ENCODE peak calls at places on chromosomes 12 and 14, in four cellular contexts. G is neural progenitor cell, R is PC-3, W is GM23338. Q is an unnamed sample. For H4K20me1, the result is how much of the 10 kb centered on the place peaks cover.

GRCh38 chr12:56190695-56191155 is 1.4 kb upstream of the SMARCC2 start:
- DNase-seq in R (no peak), W (peak), G (peak), Q (peak)

GRCh38 chr14:92589213-92589852 is 75.8 kb downstream of the RIN3 start:
- DNase-seq in W (peak), R (peak), G (peak), Q (peak)

GRCh38 chr12:93098077-93098476 is 169.0 kb upstream of the EEA1 start:
- DNase-seq in R (peak), G (peak), W (peak), Q (peak)

GRCh38 chr12:47574252-47575021 is 131.4 kb downstream of the RPAP3 start:
- DNase-seq in R (no peak), W (no peak), G (no peak), Q (no peak)

GRCh38 chr14:94650806-94651805 is 38.9 kb downstream of the SERPINA3 start:
- DNase-seq in R (no peak), G (no peak), W (no peak), Q (no peak)

GRCh38 chr12:49553512-49554088 is 14.3 kb downstream of the MCRS1 start:
- DNase-seq in W (peak), R (peak), G (peak), Q (peak)

GRCh38 chr14:105627701-105628100 is 101.3 kb downstream of the TMEM121 start:
- DNase-seq in G (no peak), R (no peak), W (no peak), Q (no peak)

GRCh38 chr12:6772331-6772695 is at the start of gene LAG3:
- DNase-seq in G (no peak), R (no peak), W (no peak), Q (no peak)

GRCh38 chr14:50272498-50272897 is 39.5 kb downstream of the L2HGDH start:
- DNase-seq in R (peak), W (no peak), G (no peak), Q (peak)

GRCh38 chr14:91728616-91729183 is 3.2 kb downstream of the CATSPERB start:
- DNase-seq in R (no peak), G (no peak), W (no peak), Q (peak)

GRCh38 chr14:74241611-74242005 is 2.4 kb downstream of the VSX2 start:
- DNase-seq in R (no peak), G (no peak), W (no peak), Q (no peak)
- TF ChIP-seq EZH2 in R (no peak), G (peak), W (peak), Q (peak)

GRCh38 chr12:124477109-124477915 is 90.1 kb downstream of the NCOR2 start:
- DNase-seq in R (no peak), G (no peak), W (no peak), Q (no peak)

GRCh38 chr12:124472690-124473279 is 94.6 kb downstream of the NCOR2 start:
- DNase-seq in G (no peak), R (no peak), W (no peak), Q (no peak)

GRCh38 chr12:124474709-124475108 is 92.7 kb downstream of the NCOR2 start:
- DNase-seq in R (no peak), W (no peak), G (no peak), Q (peak)

GRCh38 chr12:124476011-124476400 is 91.4 kb downstream of the NCOR2 start:
- DNase-seq in R (no peak), W (no peak), G (no peak), Q (no peak)

DNA sequence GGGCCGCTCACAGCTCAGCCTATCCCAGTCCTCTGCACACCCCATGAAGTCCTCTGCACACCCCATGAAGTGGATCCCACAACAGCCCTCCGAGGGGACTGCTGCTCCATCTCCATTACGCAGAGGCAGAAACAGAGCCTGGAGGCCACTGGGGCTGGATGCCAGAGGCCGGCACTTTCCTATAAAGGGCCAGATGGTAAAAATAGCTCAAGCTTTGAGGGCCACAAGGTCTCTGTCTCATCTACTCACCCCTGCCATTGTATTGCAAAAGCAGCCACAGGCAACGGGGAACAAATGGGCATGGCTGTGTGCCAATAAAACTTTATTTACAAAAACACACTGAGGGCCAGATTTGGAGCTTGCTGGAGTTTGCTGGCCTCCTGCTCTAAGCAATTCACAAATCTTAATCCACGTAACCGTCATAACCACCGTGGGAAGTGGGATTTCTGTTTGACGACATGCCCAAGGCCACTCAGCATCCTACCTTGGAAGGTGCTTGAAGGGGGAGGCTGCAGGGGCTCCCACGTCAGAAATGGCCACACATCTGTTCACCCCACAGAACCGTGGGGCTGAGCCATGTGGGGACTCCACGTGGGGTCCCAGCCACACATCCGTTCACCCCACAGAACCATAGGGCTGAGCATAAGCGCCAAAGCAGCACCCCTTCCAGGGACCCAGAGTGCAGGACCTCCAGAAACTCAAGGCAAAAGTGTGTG is 92.0 kb downstream of the NCOR2 start:
- DNase-seq in W (no peak), R (no peak), G (no peak), Q (no peak)
- H4K20me1 ChIP-seq in W (under half), R (under half), G (under half), Q (under half)

GRCh38 chr14:42918615-42919014 is 1311.9 kb downstream of the LRFN5 start:
- DNase-seq in W (no peak), G (no peak), R (no peak), Q (no peak)

GRCh38 chr14:42927313-42927712 is 1320.6 kb downstream of the LRFN5 start:
- DNase-seq in G (no peak), W (no peak), R (peak), Q (no peak)

DNA sequence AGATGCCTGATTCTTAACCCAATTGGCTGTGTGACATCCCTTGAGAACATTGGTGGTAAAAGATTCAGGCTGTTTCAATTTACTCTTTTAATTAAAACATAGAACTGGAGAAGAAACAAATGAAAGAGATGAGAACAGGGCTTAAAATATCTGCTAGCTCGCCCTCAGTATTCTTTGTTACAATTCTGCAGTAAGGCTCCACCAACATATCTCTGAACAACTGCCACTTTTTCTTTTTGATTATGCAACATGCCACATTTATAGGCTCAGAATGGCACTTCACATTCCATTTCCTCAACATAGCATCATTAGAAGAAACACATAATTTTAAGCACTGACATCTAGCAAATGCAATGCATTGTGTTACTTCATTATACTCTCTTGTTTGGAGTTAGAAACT is 1315.2 kb downstream of the LRFN5 start:
- DNase-seq in W (no peak), R (no peak), G (no peak), Q (no peak)
- TF ChIP-seq EZH2phosphoT487 in W (no peak), R (no peak), G (no peak), Q (no peak)

GRCh38 chr12:54000105-54000773 is at the start of gene HOXC9:
- DNase-seq in G (no peak), R (no peak), W (no peak), Q (peak)
- TF ChIP-seq EZH2 in G (peak), R (no peak), W (peak), Q (no peak)

DNA sequence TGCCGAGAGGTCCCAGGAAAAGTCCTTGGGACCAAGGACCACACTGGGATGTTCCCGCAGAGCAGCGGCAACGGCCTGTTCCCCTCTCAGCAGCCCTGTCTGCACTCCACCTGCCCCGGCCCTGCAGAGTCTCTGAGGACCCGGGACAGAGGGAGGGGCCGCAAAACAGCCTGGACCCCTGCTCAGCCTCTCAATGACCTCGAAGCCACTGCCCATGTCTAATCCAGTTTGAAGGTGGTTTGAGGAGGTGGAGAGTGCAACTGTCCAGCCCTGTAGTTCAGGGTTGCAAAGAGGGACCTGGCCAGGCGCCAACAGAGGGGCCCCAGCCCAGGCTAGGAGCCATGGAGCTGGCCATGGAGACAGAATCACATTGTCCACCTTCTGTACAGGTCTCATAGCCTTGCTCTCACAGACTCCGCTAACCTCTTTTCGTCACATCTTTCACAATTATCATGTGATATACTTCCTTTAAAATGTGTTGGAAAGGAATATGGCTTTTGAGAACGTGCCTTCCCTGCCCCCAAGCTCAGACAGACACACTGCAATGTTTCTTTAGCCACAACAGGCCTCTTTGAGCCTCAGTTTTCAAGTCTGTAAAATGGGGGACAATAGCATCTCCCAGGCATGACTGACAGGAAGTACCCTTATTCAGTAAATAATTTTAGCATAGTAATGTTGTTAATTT is 49.3 kb downstream of the ACTN1 start:
- DNase-seq in R (no peak), W (no peak), G (no peak), Q (no peak)
- H4K20me1 ChIP-seq in R (half or more), W (under half), G (half or more), Q (half or more)

GRCh38 chr12:120687570-120688289 is 781 bp downstream of the MLEC start:
- DNase-seq in R (peak), W (peak), G (peak), Q (peak)

GRCh38 chr12:120690978-120691377 is 4.0 kb downstream of the MLEC start:
- DNase-seq in G (no peak), W (no peak), R (no peak), Q (no peak)

GRCh38 chr12:120688527-120689071 is 1.6 kb downstream of the MLEC start:
- DNase-seq in R (peak), G (no peak), W (no peak), Q (peak)

GRCh38 chr12:120690083-120690450 is 3.1 kb downstream of the MLEC start:
- DNase-seq in R (no peak), W (no peak), G (no peak), Q (no peak)

GRCh38 chr12:120689397-120690082 is 2.6 kb downstream of the MLEC start:
- DNase-seq in G (no peak), R (no peak), W (peak), Q (no peak)
- TF ChIP-seq EZH2phosphoT487 in G (no peak), R (no peak), W (no peak), Q (no peak)

DNA sequence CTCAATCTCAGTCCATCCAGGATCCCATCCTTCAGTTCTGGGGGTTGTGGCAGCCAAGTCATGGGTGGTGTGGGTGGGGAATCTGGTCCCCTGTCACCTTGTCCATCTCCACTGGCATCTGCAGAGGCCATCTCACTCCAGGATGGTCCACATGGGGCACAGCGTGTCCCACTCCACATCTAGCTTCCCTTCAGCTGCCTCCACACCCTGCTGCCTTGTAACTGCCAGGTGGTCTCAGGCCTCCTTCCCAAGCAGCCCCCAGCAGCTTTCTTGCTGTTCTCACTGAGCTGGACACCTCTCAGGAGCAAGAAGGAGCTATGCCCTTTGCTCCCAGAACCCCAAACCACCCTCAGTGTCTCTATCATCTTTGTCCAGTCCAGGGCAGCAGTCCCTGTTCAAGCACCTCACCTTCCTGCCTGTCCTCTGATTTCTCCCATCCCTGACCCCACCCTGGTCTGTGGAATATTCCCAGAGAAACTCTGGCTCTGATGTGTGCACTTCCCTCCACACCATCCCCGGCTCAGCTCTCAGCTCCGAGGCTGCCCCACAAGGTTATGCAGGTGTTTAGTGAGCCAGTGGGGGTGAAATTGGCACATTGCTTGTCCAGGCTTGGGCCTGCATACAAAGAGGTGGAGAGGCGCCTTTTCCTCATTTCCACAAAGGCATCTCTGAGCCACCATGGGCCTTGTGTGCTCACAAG is 13.7 kb upstream of the DYNC1H1 start:
- DNase-seq in G (no peak), W (no peak), R (no peak), Q (no peak)
- TF ChIP-seq EZH2 in G (no peak), W (no peak), R (no peak), Q (no peak)

DNA sequence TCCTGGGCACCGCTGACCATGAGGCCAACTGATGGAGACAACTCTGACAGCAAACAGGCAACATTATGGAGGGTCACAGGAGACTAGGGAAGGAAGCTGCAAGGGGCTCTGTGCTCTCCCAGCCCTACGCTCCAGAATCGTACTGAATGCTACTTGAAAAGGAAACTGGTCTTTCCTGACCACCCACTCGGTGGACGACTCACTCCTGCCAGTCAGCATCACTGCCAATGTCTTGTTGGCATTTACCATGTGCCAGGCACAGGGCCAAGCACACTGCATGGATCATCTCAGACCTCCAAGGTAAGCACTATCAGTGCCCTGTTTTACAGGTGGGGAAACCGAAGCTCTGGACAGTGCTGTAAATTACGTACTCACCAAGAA is 38.0 kb downstream of the CCDC85C start:
- DNase-seq in W (no peak), R (peak), G (no peak), Q (no peak)
- H4K20me1 ChIP-seq in W (under half), R (under half), G (half or more), Q (under half)

GRCh38 chr14:61177279-61178225 is 103.6 kb downstream of the TMEM30B start:
- DNase-seq in G (no peak), R (peak), W (peak), Q (peak)

GRCh38 chr14:61179061-61179675 is 102.0 kb downstream of the TMEM30B start:
- DNase-seq in G (no peak), W (no peak), R (peak), Q (peak)

GRCh38 chr14:61179776-61180398 is 101.3 kb downstream of the TMEM30B start:
- DNase-seq in W (no peak), G (no peak), R (no peak), Q (no peak)

GRCh38 chr14:61176686-61177085 is 104.5 kb downstream of the TMEM30B start:
- DNase-seq in G (no peak), R (no peak), W (no peak), Q (no peak)

GRCh38 chr14:61178226-61179060 is 102.7 kb downstream of the TMEM30B start:
- DNase-seq in R (peak), W (no peak), G (no peak), Q (peak)
- TF ChIP-seq EZH2phosphoT487 in R (no peak), W (no peak), G (no peak), Q (peak)

DNA sequence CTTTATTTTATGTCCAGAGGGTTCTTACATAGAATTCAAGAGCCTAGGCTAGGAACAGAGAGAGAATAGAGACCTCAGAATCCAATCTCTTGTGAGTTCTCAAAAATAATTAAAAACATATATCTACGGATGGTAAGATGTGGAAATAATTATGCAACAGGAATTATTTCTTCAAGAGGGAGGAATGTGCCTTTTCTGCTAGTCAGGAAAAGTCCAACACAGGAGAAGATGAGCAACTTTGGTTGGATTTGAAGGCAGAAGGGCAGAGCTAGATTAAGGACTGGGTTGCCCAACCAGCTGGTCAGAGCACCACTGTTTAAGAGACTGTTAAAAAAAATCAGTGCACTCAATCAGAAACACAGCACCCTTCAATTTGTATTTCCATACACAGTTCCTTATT is 365.5 kb downstream of the ETNK1 start:
- DNase-seq in G (no peak), W (no peak), R (no peak), Q (peak)
- TF ChIP-seq EZH2 in G (no peak), W (no peak), R (no peak), Q (no peak)